ENCODE peak calls at places on chromosomes 11 and 22, in seven cellular contexts. One of them, this sample, is unnamed.

GRCh38 chr11:1295591-1295990 is 13.8 kb downstream of the TOLLIP start:
- DNase-seq in effector memory CD8-positive, alpha-beta T cell: no peak
- DNase-seq in nucleus accumbens: no peak
- DNase-seq in cardiac muscle cell: no peak
- DNase-seq in thoracic aorta: no peak
- DNase-seq in brain pericyte: no peak
- DNase-seq in activated naive CD8-positive, alpha-beta T cell treated with anti-CD3 and anti-CD28 coated beads for 36 hours: no peak
- DNase-seq in this sample: no peak

GRCh38 chr11:130159657-130160459 is at the start of gene ST14:
- DNase-seq in brain pericyte: no peak
- DNase-seq in nucleus accumbens: no peak
- DNase-seq in activated naive CD8-positive, alpha-beta T cell treated with anti-CD3 and anti-CD28 coated beads for 36 hours: peak; percentile 18
- DNase-seq in cardiac muscle cell: no peak
- DNase-seq in thoracic aorta: no peak
- DNase-seq in effector memory CD8-positive, alpha-beta T cell: no peak
- DNase-seq in this sample: no peak

GRCh38 chr22:31215018-31215535 is 3.0 kb downstream of the LIMK2 start:
- DNase-seq in activated naive CD8-positive, alpha-beta T cell treated with anti-CD3 and anti-CD28 coated beads for 36 hours: no peak
- DNase-seq in thoracic aorta: no peak
- DNase-seq in nucleus accumbens: no peak
- DNase-seq in brain pericyte: no peak
- DNase-seq in effector memory CD8-positive, alpha-beta T cell: no peak
- DNase-seq in cardiac muscle cell: no peak
- DNase-seq in this sample: no peak

GRCh38 chr11:96246718-96247540 is 96.1 kb downstream of the MAML2 start:
- DNase-seq in effector memory CD8-positive, alpha-beta T cell: no peak
- DNase-seq in brain pericyte: no peak
- DNase-seq in nucleus accumbens: no peak
- DNase-seq in thoracic aorta: no peak
- DNase-seq in activated naive CD8-positive, alpha-beta T cell treated with anti-CD3 and anti-CD28 coated beads for 36 hours: no peak
- DNase-seq in cardiac muscle cell: no peak
- DNase-seq in this sample: no peak

GRCh38 chr11:71211631-71212030 is 40.7 kb downstream of the SHANK2 start:
- DNase-seq in thoracic aorta: no peak
- DNase-seq in nucleus accumbens: no peak
- DNase-seq in brain pericyte: no peak
- DNase-seq in activated naive CD8-positive, alpha-beta T cell treated with anti-CD3 and anti-CD28 coated beads for 36 hours: no peak
- DNase-seq in cardiac muscle cell: no peak
- DNase-seq in effector memory CD8-positive, alpha-beta T cell: no peak
- DNase-seq in this sample: no peak

GRCh38 chr11:86955674-86956522 is 703 bp upstream of the FZD4 start:
- DNase-seq in nucleus accumbens: peak; percentile 39
- DNase-seq in thoracic aorta: peak; percentile 38
- DNase-seq in cardiac muscle cell: peak; percentile 89
- DNase-seq in effector memory CD8-positive, alpha-beta T cell: peak; percentile 7
- DNase-seq in activated naive CD8-positive, alpha-beta T cell treated with anti-CD3 and anti-CD28 coated beads for 36 hours: peak; percentile 55
- DNase-seq in brain pericyte: no peak
- DNase-seq in this sample: peak; percentile 13

GRCh38 chr11:116525961-116526495 is 246.8 kb downstream of the BUD13 start:
- DNase-seq in brain pericyte: no peak
- DNase-seq in cardiac muscle cell: no peak
- DNase-seq in thoracic aorta: no peak
- DNase-seq in nucleus accumbens: no peak
- DNase-seq in effector memory CD8-positive, alpha-beta T cell: no peak
- DNase-seq in activated naive CD8-positive, alpha-beta T cell treated with anti-CD3 and anti-CD28 coated beads for 36 hours: no peak
- DNase-seq in this sample: no peak

GRCh38 chr11:58927393-58928081 is 11.8 kb upstream of the GLYATL1 start:
- DNase-seq in effector memory CD8-positive, alpha-beta T cell: no peak
- DNase-seq in cardiac muscle cell: peak; percentile 43
- DNase-seq in activated naive CD8-positive, alpha-beta T cell treated with anti-CD3 and anti-CD28 coated beads for 36 hours: peak; percentile 40
- DNase-seq in nucleus accumbens: no peak
- DNase-seq in thoracic aorta: no peak
- DNase-seq in brain pericyte: no peak
- DNase-seq in this sample: no peak

GRCh38 chr11:72828081-72828567 is 13.9 kb downstream of the ATG16L2 start:
- DNase-seq in effector memory CD8-positive, alpha-beta T cell: no peak
- DNase-seq in brain pericyte: no peak
- DNase-seq in cardiac muscle cell: peak; percentile 49
- DNase-seq in nucleus accumbens: no peak
- DNase-seq in thoracic aorta: no peak
- DNase-seq in activated naive CD8-positive, alpha-beta T cell treated with anti-CD3 and anti-CD28 coated beads for 36 hours: no peak
- DNase-seq in this sample: no peak

GRCh38 chr11:129732926-129733325 is 82.7 kb upstream of the TMEM45B start:
- DNase-seq in nucleus accumbens: no peak
- DNase-seq in effector memory CD8-positive, alpha-beta T cell: no peak
- DNase-seq in brain pericyte: no peak
- DNase-seq in activated naive CD8-positive, alpha-beta T cell treated with anti-CD3 and anti-CD28 coated beads for 36 hours: no peak
- DNase-seq in cardiac muscle cell: no peak
- DNase-seq in thoracic aorta: no peak
- DNase-seq in this sample: no peak

GRCh38 chr11:44564653-44565007 is 833 bp upstream of the CD82 start:
- DNase-seq in brain pericyte: no peak
- DNase-seq in effector memory CD8-positive, alpha-beta T cell: no peak
- DNase-seq in activated naive CD8-positive, alpha-beta T cell treated with anti-CD3 and anti-CD28 coated beads for 36 hours: no peak
- DNase-seq in nucleus accumbens: no peak
- DNase-seq in thoracic aorta: peak; percentile 83
- DNase-seq in cardiac muscle cell: peak; percentile 90
- DNase-seq in this sample: no peak

GRCh38 chr22:29848115-29848514 is 10.0 kb upstream of the ASCC2 start:
- DNase-seq in activated naive CD8-positive, alpha-beta T cell treated with anti-CD3 and anti-CD28 coated beads for 36 hours: no peak
- DNase-seq in nucleus accumbens: no peak
- DNase-seq in thoracic aorta: no peak
- DNase-seq in effector memory CD8-positive, alpha-beta T cell: no peak
- DNase-seq in cardiac muscle cell: no peak
- DNase-seq in brain pericyte: no peak
- DNase-seq in this sample: no peak

GRCh38 chr22:42901790-42902508 is 44.9 kb upstream of the ARFGAP3 start:
- DNase-seq in activated naive CD8-positive, alpha-beta T cell treated with anti-CD3 and anti-CD28 coated beads for 36 hours: no peak
- DNase-seq in effector memory CD8-positive, alpha-beta T cell: no peak
- DNase-seq in thoracic aorta: no peak
- DNase-seq in brain pericyte: no peak
- DNase-seq in nucleus accumbens: no peak
- DNase-seq in cardiac muscle cell: no peak
- DNase-seq in this sample: no peak

GRCh38 chr11:44376423-44376822 is 66.5 kb upstream of the ALX4 start:
- DNase-seq in activated naive CD8-positive, alpha-beta T cell treated with anti-CD3 and anti-CD28 coated beads for 36 hours: no peak
- DNase-seq in brain pericyte: no peak
- DNase-seq in cardiac muscle cell: no peak
- DNase-seq in nucleus accumbens: no peak
- DNase-seq in thoracic aorta: no peak
- DNase-seq in effector memory CD8-positive, alpha-beta T cell: no peak
- DNase-seq in this sample: no peak

GRCh38 chr11:44611088-44611487 is 45.6 kb downstream of the CD82 start:
- DNase-seq in activated naive CD8-positive, alpha-beta T cell treated with anti-CD3 and anti-CD28 coated beads for 36 hours: no peak
- DNase-seq in cardiac muscle cell: no peak
- DNase-seq in brain pericyte: no peak
- DNase-seq in effector memory CD8-positive, alpha-beta T cell: no peak
- DNase-seq in nucleus accumbens: no peak
- DNase-seq in thoracic aorta: no peak
- DNase-seq in this sample: no peak

GRCh38 chr11:57500526-57500925 is 15.0 kb downstream of the SLC43A1 start:
- DNase-seq in cardiac muscle cell: no peak
- DNase-seq in effector memory CD8-positive, alpha-beta T cell: no peak
- DNase-seq in brain pericyte: no peak
- DNase-seq in activated naive CD8-positive, alpha-beta T cell treated with anti-CD3 and anti-CD28 coated beads for 36 hours: no peak
- DNase-seq in nucleus accumbens: no peak
- DNase-seq in thoracic aorta: no peak
- DNase-seq in this sample: no peak

GRCh38 chr22:23199159-23199558 is 18.9 kb downstream of the BCR start:
- DNase-seq in activated naive CD8-positive, alpha-beta T cell treated with anti-CD3 and anti-CD28 coated beads for 36 hours: no peak
- DNase-seq in cardiac muscle cell: no peak
- DNase-seq in thoracic aorta: no peak
- DNase-seq in nucleus accumbens: no peak
- DNase-seq in brain pericyte: no peak
- DNase-seq in effector memory CD8-positive, alpha-beta T cell: no peak
- DNase-seq in this sample: no peak

GRCh38 chr11:128497057-128497957 is 90.1 kb downstream of the ETS1 start:
- DNase-seq in brain pericyte: peak; percentile 96
- DNase-seq in nucleus accumbens: no peak
- DNase-seq in thoracic aorta: no peak
- DNase-seq in cardiac muscle cell: peak; percentile 96
- DNase-seq in effector memory CD8-positive, alpha-beta T cell: no peak
- DNase-seq in activated naive CD8-positive, alpha-beta T cell treated with anti-CD3 and anti-CD28 coated beads for 36 hours: no peak
- DNase-seq in this sample: no peak

GRCh38 chr22:39392341-39392948 is 7.1 kb upstream of the TAB1 start:
- DNase-seq in cardiac muscle cell: peak; percentile 38
- DNase-seq in brain pericyte: no peak
- DNase-seq in nucleus accumbens: no peak
- DNase-seq in effector memory CD8-positive, alpha-beta T cell: no peak
- DNase-seq in thoracic aorta: no peak
- DNase-seq in activated naive CD8-positive, alpha-beta T cell treated with anti-CD3 and anti-CD28 coated beads for 36 hours: no peak
- DNase-seq in this sample: no peak

GRCh38 chr11:133966924-133967598 is 10.3 kb upstream of the IGSF9B start:
- DNase-seq in nucleus accumbens: no peak
- DNase-seq in activated naive CD8-positive, alpha-beta T cell treated with anti-CD3 and anti-CD28 coated beads for 36 hours: peak; percentile 83
- DNase-seq in cardiac muscle cell: peak; percentile 14
- DNase-seq in thoracic aorta: no peak
- DNase-seq in brain pericyte: no peak
- DNase-seq in effector memory CD8-positive, alpha-beta T cell: peak; percentile 54
- DNase-seq in this sample: peak; percentile 58

GRCh38 chr11:20443596-20443995 is 56.1 kb downstream of the PRMT3 start:
- DNase-seq in activated naive CD8-positive, alpha-beta T cell treated with anti-CD3 and anti-CD28 coated beads for 36 hours: no peak
- DNase-seq in effector memory CD8-positive, alpha-beta T cell: no peak
- DNase-seq in cardiac muscle cell: peak; percentile 52
- DNase-seq in nucleus accumbens: no peak
- DNase-seq in brain pericyte: no peak
- DNase-seq in thoracic aorta: no peak
- DNase-seq in this sample: no peak

GRCh38 chr11:61132646-61133045 is 28.6 kb downstream of the VPS37C start:
- DNase-seq in nucleus accumbens: no peak
- DNase-seq in cardiac muscle cell: no peak
- DNase-seq in brain pericyte: no peak
- DNase-seq in activated naive CD8-positive, alpha-beta T cell treated with anti-CD3 and anti-CD28 coated beads for 36 hours: no peak
- DNase-seq in effector memory CD8-positive, alpha-beta T cell: no peak
- DNase-seq in thoracic aorta: no peak
- DNase-seq in this sample: no peak

GRCh38 chr22:37051629-37052385 is at the start of gene KCTD17:
- DNase-seq in effector memory CD8-positive, alpha-beta T cell: peak; percentile 69
- DNase-seq in brain pericyte: no peak
- DNase-seq in cardiac muscle cell: peak; percentile 82
- DNase-seq in thoracic aorta: no peak
- DNase-seq in nucleus accumbens: no peak
- DNase-seq in activated naive CD8-positive, alpha-beta T cell treated with anti-CD3 and anti-CD28 coated beads for 36 hours: peak; percentile 89
- DNase-seq in this sample: peak; percentile 75

GRCh38 chr22:42959472-42960145 is 55.3 kb downstream of the PACSIN2 start:
- DNase-seq in nucleus accumbens: no peak
- DNase-seq in activated naive CD8-positive, alpha-beta T cell treated with anti-CD3 and anti-CD28 coated beads for 36 hours: no peak
- DNase-seq in thoracic aorta: no peak
- DNase-seq in brain pericyte: no peak
- DNase-seq in effector memory CD8-positive, alpha-beta T cell: no peak
- DNase-seq in cardiac muscle cell: peak; percentile 92
- DNase-seq in this sample: no peak

GRCh38 chr11:19380375-19380774 is 139.6 kb upstream of the E2F8 start:
- DNase-seq in thoracic aorta: no peak
- DNase-seq in nucleus accumbens: no peak
- DNase-seq in cardiac muscle cell: peak; percentile 77
- DNase-seq in brain pericyte: no peak
- DNase-seq in activated naive CD8-positive, alpha-beta T cell treated with anti-CD3 and anti-CD28 coated beads for 36 hours: no peak
- DNase-seq in effector memory CD8-positive, alpha-beta T cell: no peak
- DNase-seq in this sample: no peak

GRCh38 chr11:112630496-112630895 is 330.7 kb upstream of the NCAM1 start:
- DNase-seq in cardiac muscle cell: no peak
- DNase-seq in thoracic aorta: no peak
- DNase-seq in activated naive CD8-positive, alpha-beta T cell treated with anti-CD3 and anti-CD28 coated beads for 36 hours: no peak
- DNase-seq in nucleus accumbens: no peak
- DNase-seq in effector memory CD8-positive, alpha-beta T cell: no peak
- DNase-seq in brain pericyte: no peak
- DNase-seq in this sample: no peak

GRCh38 chr11:70445605-70446004 is 47.3 kb downstream of the CTTN start:
- DNase-seq in brain pericyte: no peak
- DNase-seq in thoracic aorta: no peak
- DNase-seq in nucleus accumbens: no peak
- DNase-seq in cardiac muscle cell: no peak
- DNase-seq in activated naive CD8-positive, alpha-beta T cell treated with anti-CD3 and anti-CD28 coated beads for 36 hours: no peak
- DNase-seq in effector memory CD8-positive, alpha-beta T cell: no peak
- DNase-seq in this sample: no peak

GRCh38 chr11:123351375-123351774 is 78.7 kb upstream of the GRAMD1B start:
- DNase-seq in cardiac muscle cell: peak; percentile 44
- DNase-seq in thoracic aorta: no peak
- DNase-seq in activated naive CD8-positive, alpha-beta T cell treated with anti-CD3 and anti-CD28 coated beads for 36 hours: no peak
- DNase-seq in effector memory CD8-positive, alpha-beta T cell: no peak
- DNase-seq in nucleus accumbens: no peak
- DNase-seq in brain pericyte: no peak
- DNase-seq in this sample: no peak

GRCh38 chr11:131776211-131776610 is 405.8 kb downstream of the NTM start:
- DNase-seq in brain pericyte: no peak
- DNase-seq in nucleus accumbens: no peak
- DNase-seq in cardiac muscle cell: no peak
- DNase-seq in thoracic aorta: no peak
- DNase-seq in effector memory CD8-positive, alpha-beta T cell: no peak
- DNase-seq in activated naive CD8-positive, alpha-beta T cell treated with anti-CD3 and anti-CD28 coated beads for 36 hours: no peak
- DNase-seq in this sample: no peak

GRCh38 chr11:65871811-65872548 is 620 bp downstream of the EFEMP2 start:
- DNase-seq in brain pericyte: no peak
- DNase-seq in cardiac muscle cell: peak; percentile 47
- DNase-seq in thoracic aorta: no peak
- DNase-seq in effector memory CD8-positive, alpha-beta T cell: no peak
- DNase-seq in nucleus accumbens: no peak
- DNase-seq in activated naive CD8-positive, alpha-beta T cell treated with anti-CD3 and anti-CD28 coated beads for 36 hours: no peak
- DNase-seq in this sample: no peak

GRCh38 chr11:3946445-3947017 is 91.1 kb downstream of the STIM1 start:
- DNase-seq in nucleus accumbens: no peak
- DNase-seq in brain pericyte: no peak
- DNase-seq in thoracic aorta: no peak
- DNase-seq in activated naive CD8-positive, alpha-beta T cell treated with anti-CD3 and anti-CD28 coated beads for 36 hours: no peak
- DNase-seq in effector memory CD8-positive, alpha-beta T cell: no peak
- DNase-seq in cardiac muscle cell: no peak
- DNase-seq in this sample: no peak

GRCh38 chr11:29321293-29322132 is 695.3 kb downstream of the KCNA4 start:
- DNase-seq in nucleus accumbens: no peak
- DNase-seq in effector memory CD8-positive, alpha-beta T cell: no peak
- DNase-seq in thoracic aorta: no peak
- DNase-seq in cardiac muscle cell: no peak
- DNase-seq in activated naive CD8-positive, alpha-beta T cell treated with anti-CD3 and anti-CD28 coated beads for 36 hours: no peak
- DNase-seq in brain pericyte: no peak
- DNase-seq in this sample: no peak

GRCh38 chr22:37663521-37664140 is 5.1 kb downstream of the PDXP start:
- DNase-seq in activated naive CD8-positive, alpha-beta T cell treated with anti-CD3 and anti-CD28 coated beads for 36 hours: no peak
- DNase-seq in effector memory CD8-positive, alpha-beta T cell: no peak
- DNase-seq in brain pericyte: no peak
- DNase-seq in nucleus accumbens: no peak
- DNase-seq in thoracic aorta: no peak
- DNase-seq in cardiac muscle cell: no peak
- DNase-seq in this sample: no peak

GRCh38 chr11:65386307-65387081 is at the start of gene FRMD8:
- DNase-seq in cardiac muscle cell: peak; percentile 82
- DNase-seq in brain pericyte: no peak
- DNase-seq in nucleus accumbens: peak; percentile 58
- DNase-seq in activated naive CD8-positive, alpha-beta T cell treated with anti-CD3 and anti-CD28 coated beads for 36 hours: peak; percentile 86
- DNase-seq in thoracic aorta: peak; percentile 74
- DNase-seq in effector memory CD8-positive, alpha-beta T cell: peak; percentile 86
- DNase-seq in this sample: peak; percentile 84

GRCh38 chr11:120350637-120351036 is 14.4 kb downstream of the ARHGEF12 start:
- DNase-seq in effector memory CD8-positive, alpha-beta T cell: no peak
- DNase-seq in thoracic aorta: no peak
- DNase-seq in activated naive CD8-positive, alpha-beta T cell treated with anti-CD3 and anti-CD28 coated beads for 36 hours: no peak
- DNase-seq in brain pericyte: no peak
- DNase-seq in cardiac muscle cell: no peak
- DNase-seq in nucleus accumbens: no peak
- DNase-seq in this sample: no peak

GRCh38 chr11:117442049-117442868 is 114.6 kb downstream of the CEP164 start:
- DNase-seq in brain pericyte: no peak
- DNase-seq in nucleus accumbens: no peak
- DNase-seq in activated naive CD8-positive, alpha-beta T cell treated with anti-CD3 and anti-CD28 coated beads for 36 hours: no peak
- DNase-seq in cardiac muscle cell: no peak
- DNase-seq in effector memory CD8-positive, alpha-beta T cell: no peak
- DNase-seq in thoracic aorta: no peak
- DNase-seq in this sample: no peak

GRCh38 chr11:9973921-9974320 is 310.0 kb downstream of the SWAP70 start:
- DNase-seq in effector memory CD8-positive, alpha-beta T cell: no peak
- DNase-seq in nucleus accumbens: no peak
- DNase-seq in thoracic aorta: no peak
- DNase-seq in activated naive CD8-positive, alpha-beta T cell treated with anti-CD3 and anti-CD28 coated beads for 36 hours: no peak
- DNase-seq in brain pericyte: no peak
- DNase-seq in cardiac muscle cell: no peak
- DNase-seq in this sample: no peak